ENCODE peak calls at places on chromosome 4, in five cellular contexts. I is H1, K is SK-N-SH, U is HepG2, S is K562. Q is an unnamed sample.

GRCh38 chr4:3670521-3671519 is 95.4 kb upstream of the ADRA2C start:
- DNase-seq in U (no peak), I (no peak), K (no peak), S (no peak), Q (no peak)

GRCh38 chr4:89836897-89837384 is at the start of gene SNCA:
- DNase-seq in I (peak; percentile 87), S (peak; percentile 11), U (no peak), K (peak; percentile 90), Q (no peak)

GRCh38 chr4:128130621-128131020 is 69.5 kb downstream of the LARP1B start:
- DNase-seq in I (no peak), S (no peak), U (no peak), K (no peak), Q (no peak)

GRCh38 chr4:41079871-41080565 is 134.3 kb downstream of the APBB2 start:
- DNase-seq in I (no peak), K (no peak), S (no peak), U (no peak), Q (no peak)

GRCh38 chr4:181688416-181688815 is 554.8 kb upstream of the TENM3 start:
- DNase-seq in S (no peak), U (no peak), K (no peak), I (no peak), Q (no peak)

GRCh38 chr4:73606465-73606974 is 13.7 kb downstream of the RASSF6 start:
- DNase-seq in I (no peak), K (no peak), S (no peak), U (no peak), Q (no peak)

GRCh38 chr4:4541040-4541631 is 712 bp downstream of the STX18 start:
- DNase-seq in S (peak; percentile 21), U (peak; percentile 60), K (no peak), I (no peak), Q (no peak)

GRCh38 chr4:168411318-168412150 is 68.8 kb downstream of the DDX60L start:
- DNase-seq in I (no peak), K (no peak), U (no peak), S (no peak), Q (no peak)

GRCh38 chr4:48332661-48333060 is 8.7 kb upstream of the SLAIN2 start:
- DNase-seq in S (no peak), K (no peak), I (no peak), U (no peak), Q (no peak)
- H3K4me1 ChIP-seq in S (peaks cover 3% of the 10 kb centered on the region), K (peaks cover 6% of the 10 kb centered on the region), I (no peaks in the 10 kb centered on the region), U (peaks cover 10% of the 10 kb centered on the region), Q (no peaks in the 10 kb centered on the region)

GRCh38 chr4:55004831-55005230 is 120.6 kb downstream of the KDR start:
- DNase-seq in K (no peak), S (no peak), I (no peak), U (no peak), Q (no peak)
- TF ChIP-seq RAD21 in K (no peak), S (no peak), I (peak; percentile 25), U (no peak), Q (no peak)

GRCh38 chr4:147846318-147847135 is 114.6 kb downstream of the ARHGAP10 start:
- DNase-seq in U (no peak), I (no peak), S (no peak), K (no peak), Q (no peak)
- TF ChIP-seq SIN3A in U (no peak), I (no peak), S (no peak), K (no peak), Q (no peak)

GRCh38 chr4:38011484-38012162 is 51.4 kb downstream of the PTTG2 start:
- DNase-seq in I (no peak), U (no peak), S (no peak), K (no peak), Q (no peak)
- H3K4me1 ChIP-seq in I (peaks cover 3% of the 10 kb centered on the region), U (peaks cover 16% of the 10 kb centered on the region), S (no peaks in the 10 kb centered on the region), K (no peaks in the 10 kb centered on the region), Q (peaks cover 5% of the 10 kb centered on the region)

DNA sequence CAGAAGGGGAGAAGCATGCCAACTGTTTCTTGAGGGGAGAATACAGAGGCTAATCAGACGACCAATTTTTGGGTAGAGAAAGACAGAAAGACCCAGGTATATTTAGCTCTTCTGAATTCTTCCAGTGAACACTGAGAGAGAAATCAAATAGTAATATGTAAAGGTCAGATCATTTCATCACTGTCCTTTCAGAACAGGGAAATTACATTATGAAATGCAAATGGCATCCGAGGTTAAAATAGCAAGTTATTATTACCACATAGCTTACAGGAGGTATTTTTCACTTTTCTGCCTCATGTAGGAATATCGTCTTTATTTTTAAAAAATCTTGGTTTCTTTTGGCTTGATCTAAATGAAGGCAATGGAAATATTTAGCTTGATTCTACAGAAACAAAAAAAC is 18.0 kb downstream of the GABRB1 start:
- DNase-seq in S (no peak), K (no peak), U (no peak), I (no peak), Q (no peak)
- TF ChIP-seq RAD21 in S (no peak), K (no peak), U (no peak), I (no peak), Q (no peak)

GRCh38 chr4:19539192-19539591 is 712.5 kb upstream of the SLIT2 start:
- DNase-seq in K (no peak), S (no peak), U (no peak), I (no peak), Q (no peak)
- TF ChIP-seq SIN3A in K (no peak), S (no peak), U (no peak), I (no peak), Q (no peak)

Q was measured in HCT116.